ENCODE peak calls at places on chromosomes 13 and 19, in eight cellular contexts. Q, K, C, M, S, V, A and X are unnamed samples.

GRCh38 chr19:18543814-18544475 is 572 bp upstream of the FKBP8 start:
- DNase-seq in Q (peak), K (peak), C (peak), M (peak), S (no peak), V (peak), A (peak), X (peak)

GRCh38 chr13:51874651-51875050 is 12.9 kb downstream of the CCDC70 start:
- DNase-seq in Q (no peak), K (no peak), C (no peak), M (no peak), S (no peak), V (no peak), A (no peak), X (no peak)

GRCh38 chr13:44884076-44884729 is 105.1 kb downstream of the NUFIP1 start:
- DNase-seq in Q (peak), K (no peak), C (no peak), M (no peak), S (no peak), V (no peak), A (no peak), X (no peak)

GRCh38 chr19:55455576-55456235 is 5.7 kb downstream of the ISOC2 start:
- DNase-seq in Q (no peak), K (no peak), C (no peak), M (no peak), S (no peak), V (no peak), A (no peak), X (no peak)

GRCh38 chr19:29887498-29887897 is 54.5 kb upstream of the URI1 start:
- DNase-seq in Q (no peak), K (peak), C (no peak), M (no peak), S (no peak), V (peak), A (no peak), X (no peak)

GRCh38 chr13:73492811-73493210 is 434.0 kb downstream of the KLF5 start:
- DNase-seq in Q (no peak), K (no peak), C (no peak), M (no peak), S (no peak), V (no peak), A (no peak), X (no peak)

GRCh38 chr13:79457948-79458347 is 23.0 kb upstream of the NDFIP2 start:
- DNase-seq in Q (peak), K (no peak), C (no peak), M (no peak), S (no peak), V (no peak), A (no peak), X (no peak)

GRCh38 chr19:18397242-18398202 is at the start of gene LRRC25:
- DNase-seq in Q (no peak), K (peak), C (peak), M (peak), S (no peak), V (peak), A (no peak), X (no peak)

GRCh38 chr19:7507884-7508283 is 8.0 kb upstream of the ZNF358 start:
- DNase-seq in Q (peak), K (peak), C (no peak), M (peak), S (no peak), V (no peak), A (no peak), X (peak)

GRCh38 chr13:37701972-37702371 is 103.4 kb upstream of the POSTN start:
- DNase-seq in Q (peak), K (no peak), C (no peak), M (no peak), S (no peak), V (no peak), A (no peak), X (no peak)

GRCh38 chr13:72304121-72304745 is 423.2 kb downstream of the MZT1 start:
- DNase-seq in Q (no peak), K (no peak), C (no peak), M (no peak), S (no peak), V (no peak), A (no peak), X (no peak)